ENCODE peak calls at places on chromosomes 3 and 15, in ten cellular contexts. G is stimulated activated CD8-positive, alpha-beta memory T cell treated with anti-CD3 and anti-CD28 coated beads, Interleukin-12 subunit alpha, Interleukin-12 subunit beta, amount 100 ng/mL, for 4 hours; U is foreskin fibroblast; Y is colonic mucosa; H is mammary epithelial cell; O is left colon; K is sciatic nerve; Q is iris pigment epithelial cell; P is naive B cell; X is A549. A is an unnamed sample.
A peak's percentile ranks its signal among the peaks of the same experiment; 100 is the strongest.

GRCh38 chr3:146160964-146161724 is at the start of gene PLOD2:
- DNase-seq in P (no peak), G (no peak), H (peak; percentile 81), X (peak; percentile 89), O (peak; percentile 77), Q (peak; percentile 94), U (peak; percentile 91), K (peak; percentile 79), Y (peak; percentile 81), A (peak; percentile 93)

GRCh38 chr3:195696632-195697278 is 24.0 kb upstream of the MUC20 start:
- DNase-seq in K (peak; percentile 61), P (no peak), Y (no peak), H (no peak), U (no peak), X (no peak), Q (no peak), O (peak; percentile 23), G (no peak), A (no peak)

GRCh38 chr3:163916596-163917560 is 1161.4 kb downstream of the SI start:
- DNase-seq in H (no peak), U (no peak), G (no peak), Q (no peak), P (no peak), O (no peak), X (peak; percentile 16), Y (no peak), K (no peak), A (peak; percentile 57)

GRCh38 chr3:172046268-172046915 is 7.0 kb downstream of the FNDC3B start:
- DNase-seq in O (no peak), K (no peak), Y (no peak), G (no peak), Q (peak; percentile 56), U (no peak), P (no peak), X (no peak), H (peak; percentile 69), A (no peak)

GRCh38 chr3:20837676-20838302 is 651.8 kb upstream of the SGO1 start:
- DNase-seq in Q (no peak), P (no peak), O (no peak), H (no peak), X (no peak), G (no peak), K (no peak), Y (no peak), U (no peak), A (no peak)

GRCh38 chr3:13346481-13347389 is 73.4 kb downstream of the NUP210 start:
- DNase-seq in H (no peak), Y (peak; percentile 20), K (no peak), U (no peak), G (peak; percentile 46), O (no peak), P (peak; percentile 12), Q (no peak), X (no peak), A (no peak)

GRCh38 chr3:169847896-169848295 is 21.8 kb downstream of the LRRC31 start:
- DNase-seq in P (no peak), G (no peak), O (peak; percentile 71), H (peak; percentile 16), U (no peak), Q (no peak), X (no peak), Y (peak; percentile 70), K (no peak), A (no peak)

GRCh38 chr3:38026856-38027255 is 2.6 kb downstream of the PLCD1 start:
- DNase-seq in Y (no peak), U (no peak), X (no peak), O (peak; percentile 23), Q (no peak), P (no peak), K (peak; percentile 35), G (no peak), H (no peak), A (no peak)

GRCh38 chr3:46629571-46630517 is 17.5 kb downstream of the FAM240A start:
- DNase-seq in X (peak; percentile 70), H (peak; percentile 71), P (peak; percentile 71), Q (peak; percentile 77), K (peak; percentile 88), U (peak; percentile 75), G (peak; percentile 55), Y (peak; percentile 79), O (peak; percentile 78), A (peak; percentile 85)

GRCh38 chr15:100891316-100892012 is 11.8 kb downstream of the ALDH1A3 start:
- DNase-seq in X (no peak), K (no peak), H (no peak), Q (no peak), P (no peak), G (no peak), Y (no peak), O (no peak), U (no peak), A (no peak)

GRCh38 chr3:58607816-58608215 is 30.6 kb upstream of the FAM107A start:
- DNase-seq in O (no peak), X (no peak), K (no peak), U (no peak), H (peak; percentile 70), Q (peak; percentile 56), Y (no peak), G (no peak), P (no peak), A (no peak)

GRCh38 chr3:155745795-155746550 is 1.1 kb upstream of the PLCH1 start:
- DNase-seq in K (no peak), X (peak; percentile 68), O (peak; percentile 31), P (no peak), U (no peak), H (no peak), Y (peak; percentile 53), G (no peak), Q (peak; percentile 14), A (peak; percentile 43)

GRCh38 chr15:99443056-99443756 is 122.6 kb upstream of the MEF2A start:
- DNase-seq in X (no peak), U (no peak), H (no peak), G (no peak), O (no peak), P (no peak), K (peak; percentile 52), Q (no peak), Y (no peak), A (no peak)

GRCh38 chr3:114380233-114380645 is 86.4 kb downstream of the TIGIT start:
- DNase-seq in U (peak; percentile 84), P (no peak), O (peak; percentile 46), H (peak; percentile 86), X (peak; percentile 6), Q (peak; percentile 88), K (peak; percentile 86), G (no peak), Y (peak; percentile 30), A (peak; percentile 14)

GRCh38 chr3:18556503-18556902 is 131.4 kb upstream of the SATB1 start:
- DNase-seq in K (no peak), U (no peak), H (peak; percentile 46), Q (no peak), G (peak; percentile 38), P (no peak), Y (no peak), X (no peak), O (no peak), A (no peak)

GRCh38 chr15:82134426-82134825 is 88.6 kb upstream of the MEX3B start:
- DNase-seq in K (no peak), U (no peak), G (no peak), Y (no peak), Q (no peak), H (no peak), X (no peak), P (no peak), O (no peak), A (no peak)

GRCh38 chr3:86175051-86175536 is 815.9 kb downstream of the VGLL3 start:
- DNase-seq in P (no peak), H (no peak), Q (no peak), X (no peak), U (no peak), O (no peak), K (no peak), G (no peak), Y (no peak), A (no peak)

GRCh38 chr15:28876131-28876844 is 9.5 kb upstream of the APBA2 start:
- DNase-seq in U (no peak), K (no peak), H (no peak), Y (no peak), P (no peak), X (no peak), G (no peak), O (no peak), Q (no peak), A (no peak)

GRCh38 chr3:98508582-98508981 is 11.1 kb downstream of the OR5K2 start:
- DNase-seq in Y (no peak), U (no peak), O (no peak), G (no peak), P (no peak), H (no peak), Q (no peak), X (no peak), K (no peak), A (no peak)

GRCh38 chr15:66483131-66483566 is 14.4 kb downstream of the SNAPC5 start:
- DNase-seq in K (no peak), Y (no peak), H (peak; percentile 80), O (no peak), U (peak; percentile 36), G (no peak), P (no peak), Q (peak; percentile 65), X (no peak), A (peak; percentile 90)

GRCh38 chr3:161208931-161209330 is 12.2 kb upstream of the NMD3 start:
- DNase-seq in H (no peak), O (no peak), P (no peak), U (no peak), Q (no peak), X (no peak), Y (no peak), G (no peak), K (no peak), A (no peak)